ENCODE peak calls at places on chromosomes 1 and 21, in nine cellular contexts. K is NCI-H2171 treated with DMSO at 0.1 percent for 48 hours; A is CD8-positive, alpha-beta T cell; L is memory B cell; N is NCI-H1694 treated with DMSO at 0.1 percent for 48 hours; T is stimulated activated CD4-positive, alpha-beta T cell treated with anti-CD3 and anti-CD28 coated beads, Interleukin-1b, Interleukin-23, amount 100 ng/mL, for 24 hours; P is GM23248; B is ELR; Z is activated naive CD4-positive, alpha-beta T cell treated with anti-CD3 and anti-CD28 coated beads, Interleukin-2, amount 50 U/mL, for 16 hours. F is an unnamed sample.
A peak's percentile ranks its signal among the peaks of the same experiment; 100 is the strongest.

GRCh38 chr1:215749423-215749822 is 182.3 kb downstream of the KCTD3 start:
- DNase-seq in K (no peak), A (no peak), L (no peak), N (no peak), T (no peak), P (peak; percentile 87), B (peak; percentile 93), Z (no peak), F (no peak)

GRCh38 chr1:24555591-24556413 is at the start of gene NCMAP:
- DNase-seq in K (peak; percentile 10), A (no peak), L (no peak), N (no peak), T (peak; percentile 20), P (peak; percentile 18), B (no peak), Z (peak; percentile 59), F (peak; percentile 34)

GRCh38 chr1:157969693-157970485 is 23.6 kb upstream of the KIRREL1 start:
- DNase-seq in K (no peak), A (no peak), L (no peak), N (peak; percentile 49), T (no peak), P (peak; percentile 91), B (peak; percentile 93), Z (no peak), F (no peak)

GRCh38 chr1:87058343-87058649 is 143.9 kb downstream of the HS2ST1 start:
- DNase-seq in K (no peak), A (no peak), L (no peak), N (no peak), T (no peak), P (peak; percentile 57), B (peak; percentile 31), Z (no peak), F (no peak)

GRCh38 chr1:27555700-27556424 is 48.1 kb downstream of the AHDC1 start:
- DNase-seq in K (no peak), A (no peak), L (no peak), N (no peak), T (no peak), P (no peak), B (no peak), Z (no peak), F (no peak)

GRCh38 chr1:201482755-201483154 is 13.8 kb upstream of the PHLDA3 start:
- DNase-seq in K (no peak), A (no peak), L (no peak), N (no peak), T (no peak), P (no peak), B (no peak), Z (no peak), F (no peak)

GRCh38 chr1:178093150-178093957 is 550 bp upstream of the RASAL2 start:
- DNase-seq in K (peak; percentile 82), A (no peak), L (peak; percentile 20), N (peak; percentile 93), T (peak; percentile 31), P (peak; percentile 99), B (peak; percentile 99), Z (peak; percentile 44), F (peak; percentile 96)

GRCh38 chr1:155005076-155005971 is 2.7 kb downstream of the ZBTB7B start:
- DNase-seq in K (no peak), A (no peak), L (peak; percentile 51), N (no peak), T (no peak), P (peak; percentile 87), B (no peak), Z (peak; percentile 29), F (no peak)

GRCh38 chr1:203173566-203173965 is 2.1 kb downstream of the MYBPH start:
- DNase-seq in K (peak; percentile 98), A (no peak), L (no peak), N (peak; percentile 14), T (no peak), P (no peak), B (no peak), Z (no peak), F (no peak)

GRCh38 chr1:232177438-232177837 is 452.5 kb downstream of the SIPA1L2 start:
- DNase-seq in K (no peak), A (no peak), L (no peak), N (no peak), T (no peak), P (no peak), B (no peak), Z (no peak), F (no peak)

GRCh38 chr1:118148034-118148433 is 37.0 kb downstream of the SPAG17 start:
- DNase-seq in K (no peak), A (no peak), L (no peak), N (no peak), T (no peak), P (peak; percentile 48), B (no peak), Z (no peak), F (no peak)

GRCh38 chr21:37631319-37632117 is 264.9 kb downstream of the DYRK1A start:
- DNase-seq in K (no peak), A (no peak), L (no peak), N (no peak), T (no peak), P (no peak), B (no peak), Z (no peak), F (no peak)

GRCh38 chr1:164611754-164612642 is 53.0 kb downstream of the PBX1 start:
- DNase-seq in K (peak; percentile 89), A (no peak), L (no peak), N (no peak), T (no peak), P (peak; percentile 57), B (peak; percentile 36), Z (no peak), F (peak; percentile 43)